ENCODE peak calls at places on chromosome 2, in four cellular contexts. R is HL-60, J is K562, B is GM12878. W is an unnamed sample.

GRCh38 chr2:235054919-235055318 is 103.1 kb downstream of the SH3BP4 start:
- DNase-seq in R (no peak), J (no peak), B (no peak), W (no peak)

GRCh38 chr2:73933194-73933593 is 6.5 kb downstream of the DGUOK start:
- DNase-seq in R (no peak), J (no peak), B (no peak), W (no peak)

GRCh38 chr2:204529795-204530463 is 15.3 kb upstream of the PARD3B start:
- DNase-seq in R (no peak), J (no peak), B (peak; percentile 8), W (no peak)

GRCh38 chr2:37196320-37197195 is at the start of gene CEBPZOS:
- DNase-seq in R (peak; percentile 73), J (peak; percentile 93), B (peak; percentile 71), W (peak; percentile 68)

GRCh38 chr2:233037078-233037477 is 4.6 kb downstream of the NEU2 start:
- DNase-seq in R (no peak), J (no peak), B (no peak), W (no peak)

GRCh38 chr2:238971318-238972145 is 123.6 kb downstream of the TWIST2 start:
- DNase-seq in R (no peak), J (no peak), B (no peak), W (no peak)

GRCh38 chr2:237451582-237452469 is 35.2 kb upstream of the MLPH start:
- DNase-seq in R (no peak), J (no peak), B (no peak), W (no peak)

GRCh38 chr2:130252880-130253645 is 54.8 kb upstream of the TUBA3E start:
- DNase-seq in R (no peak), J (peak; percentile 28), B (no peak), W (no peak)

GRCh38 chr2:129864719-129865118 is 114.7 kb upstream of the RAB6C start:
- DNase-seq in R (no peak), J (no peak), B (no peak), W (no peak)

GRCh38 chr2:191845876-191846786 is 757 bp downstream of the CAVIN2 start:
- DNase-seq in R (no peak), J (no peak), B (no peak), W (no peak)

GRCh38 chr2:159030674-159031380 is 62.4 kb downstream of the TANC1 start:
- DNase-seq in R (no peak), J (peak; percentile 65), B (no peak), W (no peak)

GRCh38 chr2:23760746-23761145 is 166.2 kb downstream of the ATAD2B start:
- DNase-seq in R (no peak), J (no peak), B (no peak), W (no peak)

GRCh38 chr2:231865222-231865621 is 61.0 kb downstream of the NPPC start:
- DNase-seq in R (no peak), J (no peak), B (no peak), W (no peak)

GRCh38 chr2:200203381-200203827 is 103.1 kb upstream of the SPATS2L start:
- DNase-seq in R (no peak), J (no peak), B (no peak), W (no peak)

GRCh38 chr2:149863227-149863626 is 275.7 kb upstream of the MMADHC start:
- DNase-seq in R (no peak), J (no peak), B (no peak), W (no peak)

GRCh38 chr2:12484536-12485115 is 232.1 kb upstream of the TRIB2 start:
- DNase-seq in R (no peak), J (no peak), B (no peak), W (no peak)

GRCh38 chr2:182069416-182069815 is 83.8 kb downstream of the PPP1R1C start:
- DNase-seq in R (no peak), J (no peak), B (no peak), W (no peak)

GRCh38 chr2:226791056-226791486 is 8.5 kb downstream of the IRS1 start:
- DNase-seq in R (no peak), J (no peak), B (peak; percentile 30), W (no peak)

GRCh38 chr2:176554107-176555048 is 285.1 kb downstream of the MTX2 start:
- DNase-seq in R (peak; percentile 3), J (peak; percentile 81), B (peak; percentile 8), W (peak; percentile 21)

GRCh38 chr2:132037527-132038178 is 124.1 kb downstream of the ANKRD30BL start:
- DNase-seq in R (no peak), J (peak; percentile 6), B (no peak), W (no peak)

GRCh38 chr2:144582651-144583361 is 62.9 kb upstream of the ZEB2 start:
- DNase-seq in R (no peak), J (peak; percentile 87), B (no peak), W (no peak)

GRCh38 chr2:129192117-129192516 is 787.3 kb upstream of the RAB6C start:
- DNase-seq in R (no peak), J (no peak), B (no peak), W (no peak)

GRCh38 chr2:171531291-171531690 is 9.0 kb downstream of the CYBRD1 start:
- DNase-seq in R (no peak), J (no peak), B (no peak), W (no peak)

GRCh38 chr2:221500501-221501209 is 71.4 kb downstream of the EPHA4 start:
- DNase-seq in R (no peak), J (no peak), B (no peak), W (no peak)

GRCh38 chr2:149597050-149598013 is 9.8 kb upstream of the MMADHC start:
- DNase-seq in R (peak; percentile 52), J (peak; percentile 70), B (peak; percentile 57), W (peak; percentile 8)

GRCh38 chr2:73176205-73176880 is 26.0 kb upstream of the NOTO start:
- DNase-seq in R (peak; percentile 32), J (no peak), B (no peak), W (no peak)

GRCh38 chr2:203900298-203900697 is 32.7 kb downstream of the CTLA4 start:
- DNase-seq in R (no peak), J (no peak), B (no peak), W (no peak)

GRCh38 chr2:241959751-241960269 is 90.3 kb downstream of the RTP5 start:
- DNase-seq in R (no peak), J (no peak), B (no peak), W (no peak)

GRCh38 chr2:158782616-158783015 is 12.5 kb upstream of the DAPL1 start:
- DNase-seq in R (no peak), J (no peak), B (no peak), W (no peak)

GRCh38 chr2:41116106-41116797 is 664.4 kb upstream of the SLC8A1 start:
- DNase-seq in R (no peak), J (no peak), B (no peak), W (no peak)

GRCh38 chr2:60296219-60296955 is 257.1 kb downstream of the BCL11A start:
- DNase-seq in R (no peak), J (no peak), B (no peak), W (no peak)

GRCh38 chr2:8534386-8534728 is 147.5 kb upstream of the ID2 start:
- DNase-seq in R (no peak), J (no peak), B (no peak), W (no peak)

GRCh38 chr2:97901862-97902261 is 93.9 kb downstream of the TMEM131 start:
- DNase-seq in R (no peak), J (no peak), B (no peak), W (no peak)

GRCh38 chr2:150267651-150268415 is 219.6 kb downstream of the RND3 start:
- DNase-seq in R (no peak), J (no peak), B (no peak), W (no peak)

GRCh38 chr2:26818255-26818654 is 29.7 kb upstream of the DPYSL5 start:
- DNase-seq in R (no peak), J (no peak), B (no peak), W (no peak)

DNA sequence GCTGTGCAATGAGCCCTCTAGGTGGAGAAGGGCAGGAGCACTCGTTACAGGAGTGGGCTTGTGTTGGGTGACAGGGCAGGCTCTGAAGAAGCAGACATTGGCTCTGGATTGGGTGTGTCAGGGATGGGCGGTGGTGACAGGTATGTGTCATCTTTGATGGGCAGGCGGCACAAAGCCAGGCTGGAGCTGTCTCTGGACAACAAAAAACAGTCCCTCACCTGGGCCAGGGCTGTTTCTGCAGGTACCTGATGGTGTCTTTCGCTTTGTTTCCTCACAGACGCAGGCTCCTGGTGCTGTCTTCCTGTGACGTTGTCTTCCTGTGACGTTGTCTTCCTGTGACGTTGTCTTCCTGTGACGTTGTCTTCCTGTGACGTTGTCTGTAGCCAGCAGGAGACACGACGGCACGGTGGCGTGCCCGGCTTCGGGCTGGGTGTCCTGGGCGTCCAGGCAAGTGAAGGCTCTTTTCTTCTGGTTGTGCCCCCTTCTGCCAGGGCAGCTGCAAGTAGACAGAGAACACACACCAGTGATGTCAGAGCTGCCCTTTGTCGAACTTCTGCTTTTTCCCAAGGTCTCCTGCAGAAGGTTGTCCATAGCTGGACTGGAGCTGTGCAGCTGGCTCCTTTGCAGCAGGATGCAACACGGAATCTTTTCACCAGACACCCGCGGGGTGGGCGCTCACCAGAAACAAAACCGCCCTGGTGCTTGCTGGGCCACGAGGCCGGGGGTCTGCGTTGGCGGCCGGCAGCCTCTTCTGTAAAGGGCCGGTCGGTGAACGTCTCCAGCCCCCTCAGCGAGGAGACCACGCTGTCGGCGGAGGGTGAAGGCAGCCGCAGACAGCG is 21.0 kb downstream of the GPR35 start:
- DNase-seq in R (peak; percentile 32), J (peak; percentile 2), B (no peak), W (peak; percentile 15)
- TF ChIP-seq SPI1 in R (no peak), J (no peak), B (no peak), W (no peak)

GRCh38 chr2:173323371-173323770 is 31.3 kb upstream of the CDCA7 start:
- DNase-seq in R (no peak), J (no peak), B (no peak), W (no peak)
- TF ChIP-seq SPI1 in R (no peak), J (no peak), B (no peak), W (no peak)

DNA sequence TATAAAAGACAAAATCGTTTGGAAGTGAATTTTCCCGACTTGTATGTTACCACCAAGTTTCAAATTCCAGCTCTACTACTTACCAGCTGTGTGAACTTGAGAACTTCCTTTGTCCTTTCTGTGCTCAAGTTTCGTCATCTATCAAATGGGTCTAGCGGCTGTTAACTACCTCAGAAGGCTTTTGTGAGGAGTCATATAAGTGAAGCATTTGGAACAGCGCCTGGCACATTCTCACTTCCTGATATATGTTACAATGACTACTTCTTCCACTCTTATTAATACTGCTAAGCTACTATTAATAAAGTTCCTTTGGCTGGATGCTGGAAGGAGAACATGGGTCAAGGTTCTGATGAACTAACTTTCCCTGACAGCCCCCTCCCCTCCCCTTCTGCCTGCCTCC is 104.5 kb downstream of the MEIS1 start:
- DNase-seq in R (no peak), J (no peak), B (no peak), W (no peak)
- TF ChIP-seq SPI1 in R (no peak), J (no peak), B (no peak), W (no peak)

GRCh38 chr2:224122542-224122941 is 83.5 kb upstream of the SERPINE2 start:
- DNase-seq in R (no peak), J (no peak), B (no peak), W (no peak)
- TF ChIP-seq SPI1 in R (no peak), J (no peak), B (no peak), W (no peak)

DNA sequence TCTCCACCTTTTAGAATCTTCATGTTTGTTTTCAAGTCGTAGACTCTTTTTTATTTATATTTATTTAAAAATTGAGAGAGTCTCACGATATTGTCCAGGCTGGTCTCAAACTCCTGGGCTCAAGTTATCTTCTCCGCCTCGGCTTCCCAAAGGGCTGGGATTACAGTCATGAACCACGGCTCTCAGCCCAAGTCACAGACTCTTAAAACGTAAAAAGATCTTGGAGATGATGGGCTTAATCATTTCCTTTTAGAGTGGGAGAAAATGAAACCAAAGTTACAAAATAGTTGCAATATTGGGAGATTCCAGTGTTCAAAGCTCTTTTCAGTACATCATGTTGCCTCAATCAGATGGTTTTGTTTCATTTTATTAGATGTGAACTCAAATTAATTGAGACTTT is 151.4 kb upstream of the XPO1 start:
- DNase-seq in R (no peak), J (no peak), B (no peak), W (no peak)
- TF ChIP-seq SPI1 in R (no peak), J (no peak), B (no peak), W (no peak)